ENCODE peak calls at places on chromosomes 12 and 14, in seven cellular contexts. D is A673, N is GM13976, P is fibroblast of lung, F is HFF-Myc, M is H9, A is ovary. V is an unnamed sample.

GRCh38 chr12:63915105-63915830 is 70.8 kb downstream of the SRGAP1 start:
- DNase-seq in D (peak; percentile 86), N (no peak), P (peak; percentile 52), F (no peak), M (no peak), A (no peak), V (no peak)

GRCh38 chr14:23094666-23095195 is at the start of gene ACIN1:
- DNase-seq in D (peak; percentile 93), N (peak; percentile 79), P (peak; percentile 92), F (peak; percentile 68), M (no peak), A (no peak), V (peak; percentile 100)

GRCh38 chr12:104276192-104277131 is 27.1 kb upstream of the EID3 start:
- DNase-seq in D (no peak), N (peak; percentile 59), P (no peak), F (no peak), M (no peak), A (no peak), V (no peak)

GRCh38 chr14:90439874-90440442 is 43.1 kb downstream of the CALM1 start:
- DNase-seq in D (peak; percentile 62), N (no peak), P (no peak), F (no peak), M (peak; percentile 49), A (no peak), V (no peak)

GRCh38 chr12:132147423-132148367 is 3.4 kb downstream of the NOC4L start:
- DNase-seq in D (no peak), N (no peak), P (no peak), F (no peak), M (no peak), A (peak; percentile 42), V (no peak)

GRCh38 chr12:12290206-12290605 is 23.4 kb upstream of the LRP6 start:
- DNase-seq in D (no peak), N (no peak), P (no peak), F (no peak), M (no peak), A (no peak), V (no peak)

GRCh38 chr12:69630191-69630590 is 19.5 kb upstream of the LRRC10 start:
- DNase-seq in D (no peak), N (no peak), P (no peak), F (no peak), M (peak; percentile 47), A (no peak), V (no peak)

GRCh38 chr12:1995205-1995896 is 8.9 kb downstream of the DCP1B start:
- DNase-seq in D (no peak), N (peak; percentile 20), P (peak; percentile 10), F (no peak), M (no peak), A (no peak), V (no peak)

GRCh38 chr12:92068441-92068840 is 77.2 kb downstream of the BTG1 start:
- DNase-seq in D (no peak), N (no peak), P (peak; percentile 52), F (no peak), M (no peak), A (no peak), V (no peak)

GRCh38 chr12:93020225-93020997 is 91.3 kb upstream of the EEA1 start:
- DNase-seq in D (no peak), N (no peak), P (no peak), F (no peak), M (no peak), A (peak; percentile 44), V (no peak)

GRCh38 chr14:101112351-101113107 is 209.0 kb upstream of the RTL1 start:
- DNase-seq in D (no peak), N (no peak), P (no peak), F (no peak), M (no peak), A (no peak), V (no peak)

GRCh38 chr12:29428630-29429029 is 47.7 kb upstream of the ERGIC2 start:
- DNase-seq in D (peak; percentile 52), N (peak; percentile 10), P (peak; percentile 95), F (peak; percentile 7), M (no peak), A (no peak), V (no peak)

GRCh38 chr12:76449572-76449971 is 101.4 kb upstream of the BBS10 start:
- DNase-seq in D (peak; percentile 60), N (no peak), P (peak; percentile 73), F (no peak), M (no peak), A (no peak), V (no peak)

GRCh38 chr12:57614178-57614947 is 3.1 kb downstream of the ARHGEF25 start:
- DNase-seq in D (peak; percentile 69), N (peak; percentile 88), P (no peak), F (no peak), M (peak; percentile 88), A (no peak), V (no peak)

DNA sequence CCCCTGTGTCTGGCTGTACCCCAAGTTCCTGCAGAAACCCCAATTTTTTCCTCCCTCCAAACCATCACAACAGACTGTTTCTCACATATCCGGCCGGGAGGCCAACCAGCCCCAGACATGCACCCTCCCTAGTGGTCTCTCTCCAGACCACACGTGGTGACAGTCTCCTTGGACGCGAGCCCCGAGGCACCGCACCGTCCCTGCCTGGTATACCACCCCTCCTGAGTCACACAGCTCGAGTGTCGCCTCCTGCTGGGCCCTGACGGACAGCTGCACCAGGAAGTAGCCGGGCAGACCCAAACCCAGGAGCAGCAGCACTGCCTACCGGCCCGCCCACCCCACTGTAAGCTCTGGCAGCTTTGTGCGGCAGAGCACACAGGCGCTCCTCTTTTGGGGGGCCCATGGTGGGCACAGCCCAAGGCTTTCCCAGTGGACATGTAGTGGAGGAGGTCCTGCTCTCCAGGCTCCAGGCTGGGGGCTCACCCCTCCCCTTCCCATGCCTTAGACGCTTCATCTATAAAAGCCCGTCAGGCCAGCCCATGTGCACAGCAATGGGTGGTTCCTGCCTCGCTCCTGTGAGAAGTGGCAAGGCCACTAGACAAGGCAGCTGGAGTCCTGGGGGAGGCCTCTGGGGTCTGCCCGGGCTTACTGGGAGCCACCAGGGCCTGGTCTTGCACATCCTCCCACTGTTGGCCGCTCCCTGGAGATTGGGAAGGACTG is 97.5 kb downstream of the RFLNA start:
- DNase-seq in D (peak; percentile 68), N (peak; percentile 53), P (peak; percentile 51), F (no peak), M (peak; percentile 84), A (peak; percentile 62), V (no peak)
- TF ChIP-seq CTCF in D (peak; percentile 33), N (no peak), P (peak; percentile 36), F (peak; percentile 39), M (no peak), A (no peak), V (peak; percentile 8)

DNA sequence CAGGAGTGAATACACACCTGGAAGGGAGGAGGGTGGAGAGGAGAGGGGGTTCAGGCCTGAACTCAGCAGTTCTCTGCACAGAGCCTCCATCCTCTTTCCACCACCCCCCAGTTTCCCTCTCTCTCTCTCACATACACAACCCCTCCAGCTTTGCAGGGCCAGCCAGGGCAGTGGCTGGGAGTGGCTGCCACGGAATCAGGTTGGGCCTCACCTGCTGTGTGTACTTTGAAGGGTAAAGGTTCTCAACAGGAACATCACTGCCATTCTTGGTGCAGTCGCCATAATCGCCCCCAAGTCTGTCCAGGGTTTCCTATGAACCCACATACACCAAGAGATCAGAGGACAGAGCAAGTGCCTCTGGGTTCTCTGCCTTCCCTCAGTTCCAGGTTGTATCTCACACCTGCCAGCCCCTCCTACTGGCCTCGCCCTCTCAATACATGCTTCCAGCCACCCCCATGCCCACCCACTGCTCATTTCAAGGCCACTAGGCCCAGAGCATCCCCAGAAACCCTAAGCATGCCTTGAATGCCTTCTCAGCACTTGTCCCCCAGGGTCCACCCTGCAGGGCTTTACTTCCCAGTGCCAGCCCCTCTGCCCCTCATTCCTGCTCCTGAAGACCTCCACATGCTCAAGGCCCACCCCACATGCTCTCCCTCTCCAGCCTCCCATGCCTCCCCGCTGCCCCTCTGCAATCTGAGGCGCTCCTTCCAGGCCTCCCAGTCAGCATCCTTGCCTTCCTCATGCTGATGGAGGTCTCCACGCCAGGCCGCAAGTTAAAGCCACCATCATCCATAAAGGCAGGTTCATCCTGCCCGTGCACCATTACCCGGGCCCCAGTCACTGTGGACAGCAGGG is 12.9 kb upstream of the TNFRSF1A start:
- DNase-seq in D (no peak), N (no peak), P (no peak), F (no peak), M (peak; percentile 46), A (no peak), V (no peak)
- TF ChIP-seq CTCF in D (no peak), N (no peak), P (no peak), F (no peak), M (peak; percentile 25), A (no peak), V (no peak)

GRCh38 chr14:102170061-102170460 is 30.4 kb downstream of the WDR20 start:
- DNase-seq in D (no peak), N (no peak), P (no peak), F (no peak), M (no peak), A (no peak), V (no peak)

GRCh38 chr14:102171173-102172020 is 31.7 kb downstream of the WDR20 start:
- DNase-seq in D (no peak), N (no peak), P (no peak), F (no peak), M (no peak), A (no peak), V (no peak)
- TF ChIP-seq CTCF in D (no peak), N (no peak), P (no peak), F (no peak), M (no peak), A (no peak), V (no peak)

GRCh38 chr12:53196486-53196885 is 10.6 kb downstream of the ITGB7 start:
- DNase-seq in D (no peak), N (no peak), P (no peak), F (no peak), M (no peak), A (no peak), V (no peak)
- TF ChIP-seq CTCF in D (no peak), N (no peak), P (no peak), F (no peak), M (no peak), A (no peak), V (no peak)

GRCh38 chr12:120453977-120454376 is 7.7 kb downstream of the GATC start:
- DNase-seq in D (peak; percentile 52), N (peak; percentile 60), P (peak; percentile 19), F (no peak), M (no peak), A (no peak), V (no peak)
- TF ChIP-seq CTCF in D (peak; percentile 76), N (peak; percentile 11), P (peak; percentile 74), F (peak; percentile 57), M (peak; percentile 79), A (no peak), V (no peak)

DNA sequence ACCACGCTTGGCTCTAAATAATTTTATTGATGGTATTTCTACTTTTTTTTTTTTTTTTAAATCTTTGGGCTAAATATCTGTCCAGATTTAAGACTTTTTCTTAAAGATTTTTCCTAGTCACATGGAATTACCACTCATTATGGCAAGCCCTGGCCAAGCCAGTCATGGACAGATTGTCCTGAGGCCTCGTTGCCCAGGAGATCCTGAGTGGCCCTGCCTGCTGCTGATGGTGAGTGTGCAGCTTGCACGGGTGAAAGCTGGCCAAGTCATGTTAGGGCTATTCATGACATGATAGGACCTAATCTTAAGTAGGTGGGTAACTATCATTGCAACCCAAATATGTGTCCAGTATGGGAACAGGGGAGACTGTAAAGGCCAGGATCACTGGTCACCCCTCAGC is 27.8 kb downstream of the GUCY2C start:
- DNase-seq in D (no peak), N (no peak), P (no peak), F (no peak), M (no peak), A (no peak), V (no peak)
- TF ChIP-seq CTCF in D (no peak), N (no peak), P (no peak), F (no peak), M (no peak), A (no peak), V (no peak)

V was measured in mesothelial cell of epicardium.